ENCODE peak calls at places on chromosomes 11 and 22, in nine cellular contexts. Z is NCI-H1930; W is AML-193; E is GM23338; S is activated CD4-positive, alpha-beta T cell treated with anti-CD3 and anti-CD28 coated beads for 24 hours; B is M059J; V is activated T-helper 1 cell treated with anti-CD3 and anti-CD28 coated beads, Interleukin-12 subunit alpha, Interleukin-12 subunit beta, Interleukin-2, Interleukin-4 antibody, amounts not matched to agents 30 ng/mL and 10 ng/mL and 1 ng/mL, durations not matched to agents 14 hours and 24 hours and 36 hours; Q is fibroblast of gingiva; G is T-helper 2 cell. N is an unnamed sample.

GRCh38 chr11:77547863-77548551 is 41.7 kb upstream of the AQP11 start:
- DNase-seq in Z (peak; percentile 49), W (peak; percentile 59), E (peak; percentile 86), S (no peak), B (peak; percentile 77), V (peak; percentile 8), Q (peak; percentile 55), G (no peak), N (peak; percentile 78)

GRCh38 chr11:77175021-77175842 is 47.2 kb downstream of the MYO7A start:
- DNase-seq in Z (no peak), W (peak; percentile 11), E (no peak), S (no peak), B (no peak), V (no peak), Q (no peak), G (no peak), N (no peak)

GRCh38 chr22:17369553-17370035 is 334 bp downstream of the CECR2 start:
- DNase-seq in Z (peak; percentile 60), W (no peak), E (peak; percentile 71), S (no peak), B (no peak), V (peak; percentile 2), Q (no peak), G (no peak), N (no peak)

GRCh38 chr11:134418119-134418840 is 6.2 kb upstream of the B3GAT1 start:
- DNase-seq in Z (no peak), W (no peak), E (peak; percentile 29), S (no peak), B (peak; percentile 11), V (no peak), Q (no peak), G (no peak), N (no peak)

GRCh38 chr11:3198815-3199214 is 19.8 kb downstream of the MRGPRG start:
- DNase-seq in Z (no peak), W (no peak), E (no peak), S (no peak), B (no peak), V (no peak), Q (no peak), G (no peak), N (no peak)

GRCh38 chr11:47905358-47906059 is 57.4 kb upstream of the NUP160 start:
- DNase-seq in Z (no peak), W (no peak), E (peak; percentile 2), S (no peak), B (peak; percentile 27), V (no peak), Q (no peak), G (no peak), N (no peak)

GRCh38 chr11:97739892-97740782 is 1280.6 kb upstream of the CNTN5 start:
- DNase-seq in Z (no peak), W (no peak), E (no peak), S (no peak), B (peak; percentile 30), V (no peak), Q (no peak), G (no peak), N (peak; percentile 14)

GRCh38 chr11:128226106-128226716 is 361.1 kb downstream of the ETS1 start:
- DNase-seq in Z (no peak), W (no peak), E (no peak), S (peak; percentile 28), B (no peak), V (no peak), Q (no peak), G (no peak), N (no peak)

GRCh38 chr11:63889344-63889743 is 27.6 kb downstream of the RCOR2 start:
- DNase-seq in Z (no peak), W (no peak), E (no peak), S (no peak), B (no peak), V (no peak), Q (no peak), G (no peak), N (no peak)

GRCh38 chr11:128022007-128022368 is 565.4 kb downstream of the ETS1 start:
- DNase-seq in Z (no peak), W (no peak), E (no peak), S (no peak), B (peak; percentile 66), V (no peak), Q (no peak), G (no peak), N (peak; percentile 25)

GRCh38 chr22:38741576-38741975 is 14.2 kb downstream of the SUN2 start:
- DNase-seq in Z (no peak), W (no peak), E (no peak), S (no peak), B (no peak), V (no peak), Q (no peak), G (no peak), N (no peak)

GRCh38 chr11:73330569-73331093 is 22.6 kb downstream of the ARHGEF17 start:
- DNase-seq in Z (no peak), W (no peak), E (peak; percentile 65), S (no peak), B (peak; percentile 45), V (no peak), Q (peak; percentile 31), G (no peak), N (peak; percentile 42)

GRCh38 chr11:45323598-45324249 is 37.6 kb upstream of the SYT13 start:
- DNase-seq in Z (no peak), W (no peak), E (no peak), S (no peak), B (no peak), V (no peak), Q (no peak), G (no peak), N (no peak)

GRCh38 chr22:27918351-27919221 is 470 bp downstream of the PITPNB start:
- DNase-seq in Z (peak; percentile 5), W (peak; percentile 15), E (peak; percentile 77), S (peak; percentile 48), B (peak; percentile 57), V (peak; percentile 49), Q (peak; percentile 20), G (peak; percentile 21), N (peak; percentile 16)

GRCh38 chr11:36507824-36508489 is 2.1 kb downstream of the TRAF6 start:
- DNase-seq in Z (no peak), W (no peak), E (no peak), S (no peak), B (peak; percentile 4), V (no peak), Q (no peak), G (no peak), N (no peak)

GRCh38 chr11:69233761-69234136 is 60.2 kb upstream of the MYEOV start:
- DNase-seq in Z (no peak), W (no peak), E (no peak), S (no peak), B (no peak), V (no peak), Q (no peak), G (no peak), N (no peak)

GRCh38 chr11:76799061-76799804 is 16.1 kb downstream of the TSKU start:
- DNase-seq in Z (no peak), W (no peak), E (peak; percentile 94), S (peak; percentile 63), B (peak; percentile 61), V (peak; percentile 69), Q (peak; percentile 73), G (peak; percentile 46), N (peak; percentile 50)

GRCh38 chr11:63668396-63668795 is 2.8 kb downstream of the ATL3 start:
- DNase-seq in Z (no peak), W (no peak), E (no peak), S (no peak), B (no peak), V (no peak), Q (no peak), G (no peak), N (no peak)

GRCh38 chr22:24178502-24179440 is 2.5 kb upstream of the SUSD2 start:
- DNase-seq in Z (no peak), W (no peak), E (peak; percentile 76), S (no peak), B (no peak), V (no peak), Q (no peak), G (no peak), N (no peak)

GRCh38 chr11:61042961-61043540 is 59.2 kb upstream of the CD5 start:
- DNase-seq in Z (no peak), W (no peak), E (no peak), S (no peak), B (no peak), V (no peak), Q (no peak), G (no peak), N (no peak)

GRCh38 chr11:66172146-66172545 is 96.3 kb upstream of the RAB1B start:
- DNase-seq in Z (no peak), W (no peak), E (no peak), S (peak; percentile 27), B (peak; percentile 45), V (no peak), Q (no peak), G (no peak), N (peak; percentile 18)

GRCh38 chr11:14577835-14578529 is 57.8 kb upstream of the PSMA1 start:
- DNase-seq in Z (no peak), W (no peak), E (no peak), S (no peak), B (no peak), V (peak; percentile 17), Q (no peak), G (no peak), N (no peak)

GRCh38 chr11:110379936-110380335 is 49.8 kb upstream of the FDX1 start:
- DNase-seq in Z (no peak), W (no peak), E (no peak), S (no peak), B (no peak), V (no peak), Q (no peak), G (no peak), N (no peak)

GRCh38 chr11:72703281-72704008 is 29.2 kb upstream of the PDE2A start:
- DNase-seq in Z (no peak), W (no peak), E (no peak), S (no peak), B (no peak), V (no peak), Q (peak; percentile 89), G (no peak), N (peak; percentile 36)

GRCh38 chr11:20080032-20080685 is 80.1 kb downstream of the DBX1 start:
- DNase-seq in Z (no peak), W (no peak), E (no peak), S (no peak), B (no peak), V (no peak), Q (no peak), G (no peak), N (no peak)

GRCh38 chr11:75313457-75314272 is 37.8 kb downstream of the ARRB1 start:
- DNase-seq in Z (no peak), W (no peak), E (no peak), S (no peak), B (peak; percentile 59), V (no peak), Q (peak; percentile 29), G (no peak), N (peak; percentile 78)

GRCh38 chr11:197741-198235 is 4.9 kb downstream of the SCGB1C1 start:
- DNase-seq in Z (no peak), W (no peak), E (no peak), S (no peak), B (no peak), V (no peak), Q (no peak), G (no peak), N (no peak)

GRCh38 chr11:67118059-67118766 is 850 bp upstream of the KDM2A start:
- DNase-seq in Z (no peak), W (no peak), E (peak; percentile 70), S (peak; percentile 22), B (no peak), V (peak; percentile 41), Q (no peak), G (peak; percentile 30), N (no peak)

GRCh38 chr11:65067446-65067845 is 9.1 kb upstream of the NAALADL1 start:
- DNase-seq in Z (no peak), W (no peak), E (no peak), S (no peak), B (no peak), V (no peak), Q (no peak), G (no peak), N (no peak)

GRCh38 chr11:112523477-112523876 is 262.8 kb upstream of the PLET1 start:
- DNase-seq in Z (no peak), W (no peak), E (peak; percentile 5), S (no peak), B (peak; percentile 95), V (no peak), Q (peak; percentile 20), G (no peak), N (peak; percentile 61)

GRCh38 chr11:15148181-15148580 is 33.5 kb downstream of the INSC start:
- DNase-seq in Z (no peak), W (no peak), E (no peak), S (no peak), B (no peak), V (no peak), Q (peak; percentile 47), G (no peak), N (no peak)